ENCODE peak calls at places on chromosomes 1 and 21, in eight cellular contexts. One of them, this sample, is unnamed.
A peak's percentile ranks its signal among the peaks of the same experiment; 100 is the strongest.

GRCh38 chr1:21933397-21934248 is 3.5 kb downstream of the HSPG2 start:
- DNase-seq in PC-3: peak; percentile 73
- DNase-seq in GM23338: peak; percentile 73
- DNase-seq in SK-N-SH: no peak
- DNase-seq in GM23248: peak; percentile 48
- DNase-seq in hepatocyte: peak; percentile 68
- DNase-seq in OCI-LY7: no peak
- DNase-seq in Karpas-422: no peak
- DNase-seq in this sample: peak; percentile 69

GRCh38 chr1:156406229-156406628 is 37.2 kb downstream of the RHBG start:
- DNase-seq in SK-N-SH: no peak
- DNase-seq in GM23248: no peak
- DNase-seq in GM23338: no peak
- DNase-seq in OCI-LY7: no peak
- DNase-seq in PC-3: no peak
- DNase-seq in Karpas-422: no peak
- DNase-seq in hepatocyte: no peak
- DNase-seq in this sample: no peak

GRCh38 chr1:182236651-182237077 is 154.9 kb downstream of the GLUL start:
- DNase-seq in Karpas-422: no peak
- DNase-seq in OCI-LY7: no peak
- DNase-seq in GM23338: no peak
- DNase-seq in GM23248: no peak
- DNase-seq in SK-N-SH: no peak
- DNase-seq in PC-3: no peak
- DNase-seq in hepatocyte: no peak
- DNase-seq in this sample: no peak

GRCh38 chr1:168717906-168718891 is 10.8 kb downstream of the DPT start:
- DNase-seq in hepatocyte: no peak
- DNase-seq in OCI-LY7: no peak
- DNase-seq in Karpas-422: no peak
- DNase-seq in GM23248: no peak
- DNase-seq in SK-N-SH: no peak
- DNase-seq in GM23338: no peak
- DNase-seq in PC-3: no peak
- DNase-seq in this sample: no peak

GRCh38 chr1:167934407-167935251 is 1.9 kb upstream of the DCAF6 start:
- DNase-seq in GM23338: no peak
- DNase-seq in PC-3: no peak
- DNase-seq in OCI-LY7: no peak
- DNase-seq in Karpas-422: no peak
- DNase-seq in GM23248: peak; percentile 75
- DNase-seq in hepatocyte: no peak
- DNase-seq in SK-N-SH: no peak
- DNase-seq in this sample: no peak

GRCh38 chr1:93446837-93447451 is 974 bp upstream of the FNBP1L start:
- DNase-seq in GM23338: peak; percentile 22
- DNase-seq in GM23248: peak; percentile 21
- DNase-seq in SK-N-SH: no peak
- DNase-seq in Karpas-422: no peak
- DNase-seq in hepatocyte: peak; percentile 24
- DNase-seq in OCI-LY7: no peak
- DNase-seq in PC-3: peak; percentile 57
- DNase-seq in this sample: peak; percentile 72

GRCh38 chr21:46564391-46564790 is 40.5 kb downstream of the S100B start:
- DNase-seq in OCI-LY7: no peak
- DNase-seq in GM23338: no peak
- DNase-seq in PC-3: peak; percentile 35
- DNase-seq in hepatocyte: no peak
- DNase-seq in Karpas-422: no peak
- DNase-seq in SK-N-SH: no peak
- DNase-seq in GM23248: peak; percentile 5
- DNase-seq in this sample: no peak

GRCh38 chr1:40919475-40920011 is 57.4 kb upstream of the CITED4 start:
- DNase-seq in Karpas-422: no peak
- DNase-seq in SK-N-SH: no peak
- DNase-seq in PC-3: peak; percentile 14
- DNase-seq in hepatocyte: no peak
- DNase-seq in GM23338: no peak
- DNase-seq in OCI-LY7: no peak
- DNase-seq in GM23248: no peak
- DNase-seq in this sample: peak; percentile 76

GRCh38 chr1:84668185-84668584 is 22.1 kb downstream of the SSX2IP start:
- DNase-seq in GM23248: peak; percentile 9
- DNase-seq in Karpas-422: peak; percentile 56
- DNase-seq in SK-N-SH: no peak
- DNase-seq in OCI-LY7: peak; percentile 10
- DNase-seq in PC-3: peak; percentile 28
- DNase-seq in GM23338: peak; percentile 50
- DNase-seq in hepatocyte: no peak
- DNase-seq in this sample: no peak

GRCh38 chr1:104946558-104947210 is 1197.0 kb downstream of the AMY1C start:
- DNase-seq in Karpas-422: no peak
- DNase-seq in GM23338: no peak
- DNase-seq in PC-3: no peak
- DNase-seq in hepatocyte: no peak
- DNase-seq in OCI-LY7: no peak
- DNase-seq in GM23248: no peak
- DNase-seq in SK-N-SH: no peak
- DNase-seq in this sample: no peak

GRCh38 chr1:87292684-87293493 is 35.8 kb upstream of the LMO4 start:
- DNase-seq in GM23248: peak; percentile 74
- DNase-seq in SK-N-SH: peak; percentile 57
- DNase-seq in PC-3: peak; percentile 75
- DNase-seq in Karpas-422: peak; percentile 88
- DNase-seq in OCI-LY7: peak; percentile 78
- DNase-seq in hepatocyte: peak; percentile 89
- DNase-seq in GM23338: peak; percentile 89
- DNase-seq in this sample: peak; percentile 42

GRCh38 chr1:18299441-18300338 is 181.0 kb upstream of the KLHDC7A start:
- DNase-seq in OCI-LY7: peak; percentile 65
- DNase-seq in hepatocyte: peak; percentile 40
- DNase-seq in GM23338: peak; percentile 88
- DNase-seq in SK-N-SH: peak; percentile 73
- DNase-seq in Karpas-422: peak; percentile 83
- DNase-seq in GM23248: peak; percentile 28
- DNase-seq in PC-3: peak; percentile 28
- DNase-seq in this sample: no peak

GRCh38 chr1:10251325-10252103 is 41.1 kb downstream of the KIF1B start:
- DNase-seq in hepatocyte: no peak
- DNase-seq in GM23338: no peak
- DNase-seq in SK-N-SH: no peak
- DNase-seq in Karpas-422: no peak
- DNase-seq in PC-3: peak; percentile 46
- DNase-seq in OCI-LY7: no peak
- DNase-seq in GM23248: peak; percentile 70
- DNase-seq in this sample: no peak

GRCh38 chr1:229209816-229210215 is 61.1 kb upstream of the RAB4A start:
- DNase-seq in PC-3: no peak
- DNase-seq in GM23248: peak; percentile 4
- DNase-seq in GM23338: no peak
- DNase-seq in hepatocyte: peak; percentile 76
- DNase-seq in Karpas-422: no peak
- DNase-seq in SK-N-SH: no peak
- DNase-seq in OCI-LY7: no peak
- DNase-seq in this sample: no peak

GRCh38 chr1:229209386-229209785 is 61.5 kb upstream of the RAB4A start:
- DNase-seq in GM23338: no peak
- DNase-seq in PC-3: no peak
- DNase-seq in GM23248: no peak
- DNase-seq in SK-N-SH: no peak
- DNase-seq in OCI-LY7: no peak
- DNase-seq in Karpas-422: no peak
- DNase-seq in hepatocyte: peak; percentile 52
- DNase-seq in this sample: no peak

GRCh38 chr1:229217716-229218115 is 53.2 kb upstream of the RAB4A start:
- DNase-seq in OCI-LY7: no peak
- DNase-seq in hepatocyte: no peak
- DNase-seq in SK-N-SH: no peak
- DNase-seq in Karpas-422: no peak
- DNase-seq in GM23248: peak; percentile 59
- DNase-seq in GM23338: no peak
- DNase-seq in PC-3: peak; percentile 58
- DNase-seq in this sample: no peak

GRCh38 chr1:229210844-229211243 is 60.1 kb upstream of the RAB4A start:
- DNase-seq in hepatocyte: no peak
- DNase-seq in OCI-LY7: no peak
- DNase-seq in SK-N-SH: no peak
- DNase-seq in PC-3: no peak
- DNase-seq in GM23338: no peak
- DNase-seq in Karpas-422: no peak
- DNase-seq in GM23248: no peak
- DNase-seq in this sample: no peak

DNA sequence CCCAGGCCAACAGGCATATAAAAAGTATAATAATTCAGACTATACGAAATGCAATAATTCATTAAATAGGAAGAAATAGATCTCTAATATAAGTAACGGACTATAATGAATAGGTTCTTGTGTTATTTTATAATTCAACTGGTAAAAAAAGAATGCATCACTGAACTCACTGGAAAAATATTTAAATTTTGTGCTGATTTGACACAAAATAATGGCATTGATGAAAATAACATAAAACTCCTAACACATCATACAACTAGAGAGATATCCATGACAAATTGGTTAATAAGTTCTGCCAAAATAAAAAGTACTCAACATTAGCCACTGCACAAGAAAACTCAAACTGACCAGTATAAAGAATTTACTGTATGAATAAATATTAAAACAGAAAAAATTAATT is 57.1 kb upstream of the RAB4A start:
- DNase-seq in GM23338: no peak
- DNase-seq in hepatocyte: no peak
- DNase-seq in OCI-LY7: no peak
- DNase-seq in PC-3: no peak
- DNase-seq in GM23248: no peak
- DNase-seq in Karpas-422: no peak
- DNase-seq in SK-N-SH: no peak
- DNase-seq in this sample: no peak
- H3K9me2 ChIP-seq in GM23338: no peaks in the 10 kb centered on the region
- H3K9me2 ChIP-seq in hepatocyte: no peaks in the 10 kb centered on the region
- H3K9me2 ChIP-seq in OCI-LY7: no peaks in the 10 kb centered on the region
- H3K9me2 ChIP-seq in PC-3: no peaks in the 10 kb centered on the region
- H3K9me2 ChIP-seq in GM23248: no peaks in the 10 kb centered on the region
- H3K9me2 ChIP-seq in Karpas-422: no peaks in the 10 kb centered on the region
- H3K9me2 ChIP-seq in SK-N-SH: no peaks in the 10 kb centered on the region
- H3K9me2 ChIP-seq in this sample: no peaks in the 10 kb centered on the region

GRCh38 chr1:53663525-53664300 is 75.3 kb downstream of the GLIS1 start:
- DNase-seq in Karpas-422: no peak
- DNase-seq in hepatocyte: no peak
- DNase-seq in GM23338: no peak
- DNase-seq in PC-3: no peak
- DNase-seq in SK-N-SH: no peak
- DNase-seq in GM23248: no peak
- DNase-seq in OCI-LY7: no peak
- DNase-seq in this sample: no peak
- H3K9me2 ChIP-seq in Karpas-422: no peaks in the 10 kb centered on the region
- H3K9me2 ChIP-seq in hepatocyte: no peaks in the 10 kb centered on the region
- H3K9me2 ChIP-seq in GM23338: no peaks in the 10 kb centered on the region
- H3K9me2 ChIP-seq in PC-3: no peaks in the 10 kb centered on the region
- H3K9me2 ChIP-seq in SK-N-SH: no peaks in the 10 kb centered on the region
- H3K9me2 ChIP-seq in GM23248: no peaks in the 10 kb centered on the region
- H3K9me2 ChIP-seq in OCI-LY7: no peaks in the 10 kb centered on the region
- H3K9me2 ChIP-seq in this sample: no peaks in the 10 kb centered on the region

GRCh38 chr1:91669584-91670350 is 169.1 kb downstream of the CDC7 start:
- DNase-seq in SK-N-SH: no peak
- DNase-seq in OCI-LY7: no peak
- DNase-seq in Karpas-422: no peak
- DNase-seq in PC-3: no peak
- DNase-seq in GM23338: no peak
- DNase-seq in hepatocyte: no peak
- DNase-seq in GM23248: no peak
- DNase-seq in this sample: no peak
- H3K9me2 ChIP-seq in SK-N-SH: no peaks in the 10 kb centered on the region
- H3K9me2 ChIP-seq in OCI-LY7: no peaks in the 10 kb centered on the region
- H3K9me2 ChIP-seq in Karpas-422: no peaks in the 10 kb centered on the region
- H3K9me2 ChIP-seq in PC-3: no peaks in the 10 kb centered on the region
- H3K9me2 ChIP-seq in GM23338: peaks cover 3% of the 10 kb centered on the region
- H3K9me2 ChIP-seq in hepatocyte: no peaks in the 10 kb centered on the region
- H3K9me2 ChIP-seq in GM23248: no peaks in the 10 kb centered on the region
- H3K9me2 ChIP-seq in this sample: no peaks in the 10 kb centered on the region

GRCh38 chr1:20395255-20395654 is 90.8 kb downstream of the CAMK2N1 start:
- DNase-seq in GM23248: no peak
- DNase-seq in PC-3: no peak
- DNase-seq in Karpas-422: no peak
- DNase-seq in SK-N-SH: no peak
- DNase-seq in GM23338: no peak
- DNase-seq in OCI-LY7: no peak
- DNase-seq in hepatocyte: no peak
- DNase-seq in this sample: no peak
- H3K9me2 ChIP-seq in GM23248: no peaks in the 10 kb centered on the region
- H3K9me2 ChIP-seq in PC-3: no peaks in the 10 kb centered on the region
- H3K9me2 ChIP-seq in Karpas-422: no peaks in the 10 kb centered on the region
- H3K9me2 ChIP-seq in SK-N-SH: no peaks in the 10 kb centered on the region
- H3K9me2 ChIP-seq in GM23338: no peaks in the 10 kb centered on the region
- H3K9me2 ChIP-seq in OCI-LY7: no peaks in the 10 kb centered on the region
- H3K9me2 ChIP-seq in hepatocyte: no peaks in the 10 kb centered on the region
- H3K9me2 ChIP-seq in this sample: no peaks in the 10 kb centered on the region

GRCh38 chr1:26894263-26894662 is 4.2 kb upstream of the GPN2 start:
- DNase-seq in OCI-LY7: no peak
- DNase-seq in Karpas-422: no peak
- DNase-seq in SK-N-SH: no peak
- DNase-seq in hepatocyte: no peak
- DNase-seq in GM23248: no peak
- DNase-seq in PC-3: no peak
- DNase-seq in GM23338: no peak
- DNase-seq in this sample: no peak

GRCh38 chr1:26897351-26897750 is 2.9 kb downstream of the GPATCH3 start:
- DNase-seq in SK-N-SH: no peak
- DNase-seq in Karpas-422: no peak
- DNase-seq in OCI-LY7: no peak
- DNase-seq in GM23338: no peak
- DNase-seq in PC-3: no peak
- DNase-seq in GM23248: no peak
- DNase-seq in hepatocyte: no peak
- DNase-seq in this sample: no peak

GRCh38 chr1:26900815-26901511 is 696 bp upstream of the GPATCH3 start:
- DNase-seq in PC-3: no peak
- DNase-seq in Karpas-422: no peak
- DNase-seq in hepatocyte: no peak
- DNase-seq in GM23338: no peak
- DNase-seq in OCI-LY7: no peak
- DNase-seq in SK-N-SH: no peak
- DNase-seq in GM23248: no peak
- DNase-seq in this sample: no peak

GRCh38 chr1:26900001-26900814 is at the start of gene GPATCH3:
- DNase-seq in OCI-LY7: peak; percentile 95
- DNase-seq in hepatocyte: peak; percentile 95
- DNase-seq in GM23338: peak; percentile 98
- DNase-seq in PC-3: peak; percentile 92
- DNase-seq in SK-N-SH: peak; percentile 90
- DNase-seq in GM23248: peak; percentile 97
- DNase-seq in Karpas-422: peak; percentile 96
- DNase-seq in this sample: peak; percentile 83
- H3K9me2 ChIP-seq in OCI-LY7: no peaks in the 10 kb centered on the region
- H3K9me2 ChIP-seq in hepatocyte: no peaks in the 10 kb centered on the region
- H3K9me2 ChIP-seq in GM23338: no peaks in the 10 kb centered on the region
- H3K9me2 ChIP-seq in PC-3: no peaks in the 10 kb centered on the region
- H3K9me2 ChIP-seq in SK-N-SH: no peaks in the 10 kb centered on the region
- H3K9me2 ChIP-seq in GM23248: no peaks in the 10 kb centered on the region
- H3K9me2 ChIP-seq in Karpas-422: no peaks in the 10 kb centered on the region
- H3K9me2 ChIP-seq in this sample: no peaks in the 10 kb centered on the region

GRCh38 chr1:999797-1000356 is at the start of gene HES4:
- DNase-seq in GM23338: peak; percentile 98
- DNase-seq in hepatocyte: peak; percentile 97
- DNase-seq in GM23248: peak; percentile 95
- DNase-seq in SK-N-SH: peak; percentile 73
- DNase-seq in Karpas-422: no peak
- DNase-seq in OCI-LY7: no peak
- DNase-seq in PC-3: peak; percentile 97
- DNase-seq in this sample: peak; percentile 94
- H3K9me2 ChIP-seq in GM23338: no peaks in the 10 kb centered on the region
- H3K9me2 ChIP-seq in hepatocyte: no peaks in the 10 kb centered on the region
- H3K9me2 ChIP-seq in GM23248: no peaks in the 10 kb centered on the region
- H3K9me2 ChIP-seq in SK-N-SH: no peaks in the 10 kb centered on the region
- H3K9me2 ChIP-seq in Karpas-422: no peaks in the 10 kb centered on the region
- H3K9me2 ChIP-seq in OCI-LY7: no peaks in the 10 kb centered on the region
- H3K9me2 ChIP-seq in PC-3: no peaks in the 10 kb centered on the region
- H3K9me2 ChIP-seq in this sample: no peaks in the 10 kb centered on the region